ENCODE peak calls at places on chromosome 11, in seven cellular contexts. One of them, this sample, is unnamed.

GRCh38 chr11:118953265-118953664 is 2.8 kb upstream of the UPK2 start:
- DNase-seq in T follicular helper cell: no peak
- DNase-seq in Karpas-422: peak
- DNase-seq in GM10248: no peak
- DNase-seq in ureter: no peak
- DNase-seq in activated naive CD4-positive, alpha-beta T cell treated with anti-CD3 and anti-CD28 coated beads for 36 hours: no peak
- DNase-seq in neuronal stem cell: peak
- DNase-seq in this sample: no peak

GRCh38 chr11:85540635-85541034 is 86.5 kb downstream of the DLG2 start:
- DNase-seq in T follicular helper cell: no peak
- DNase-seq in Karpas-422: no peak
- DNase-seq in GM10248: no peak
- DNase-seq in ureter: no peak
- DNase-seq in activated naive CD4-positive, alpha-beta T cell treated with anti-CD3 and anti-CD28 coated beads for 36 hours: no peak
- DNase-seq in neuronal stem cell: no peak
- DNase-seq in this sample: no peak

GRCh38 chr11:112881461-112881860 is 79.8 kb upstream of the NCAM1 start:
- DNase-seq in T follicular helper cell: no peak
- DNase-seq in Karpas-422: no peak
- DNase-seq in GM10248: no peak
- DNase-seq in ureter: peak
- DNase-seq in activated naive CD4-positive, alpha-beta T cell treated with anti-CD3 and anti-CD28 coated beads for 36 hours: no peak
- DNase-seq in neuronal stem cell: peak
- DNase-seq in this sample: peak

GRCh38 chr11:110691961-110692360 is 20.3 kb downstream of the ARHGAP20 start:
- DNase-seq in T follicular helper cell: no peak
- DNase-seq in Karpas-422: no peak
- DNase-seq in GM10248: no peak
- DNase-seq in ureter: no peak
- DNase-seq in activated naive CD4-positive, alpha-beta T cell treated with anti-CD3 and anti-CD28 coated beads for 36 hours: no peak
- DNase-seq in neuronal stem cell: no peak
- DNase-seq in this sample: no peak

GRCh38 chr11:110092577-110093406 is at the start of gene ZC3H12C:
- DNase-seq in T follicular helper cell: no peak
- DNase-seq in Karpas-422: no peak
- DNase-seq in GM10248: peak
- DNase-seq in ureter: peak
- DNase-seq in activated naive CD4-positive, alpha-beta T cell treated with anti-CD3 and anti-CD28 coated beads for 36 hours: peak
- DNase-seq in neuronal stem cell: peak
- DNase-seq in this sample: peak

GRCh38 chr11:94879006-94879405 is 94.3 kb downstream of the CWC15 start:
- DNase-seq in T follicular helper cell: no peak
- DNase-seq in Karpas-422: no peak
- DNase-seq in GM10248: no peak
- DNase-seq in ureter: no peak
- DNase-seq in activated naive CD4-positive, alpha-beta T cell treated with anti-CD3 and anti-CD28 coated beads for 36 hours: no peak
- DNase-seq in neuronal stem cell: no peak
- DNase-seq in this sample: no peak

GRCh38 chr11:87463486-87464102 is 425.9 kb downstream of the TMEM135 start:
- DNase-seq in T follicular helper cell: no peak
- DNase-seq in Karpas-422: peak
- DNase-seq in GM10248: no peak
- DNase-seq in ureter: no peak
- DNase-seq in activated naive CD4-positive, alpha-beta T cell treated with anti-CD3 and anti-CD28 coated beads for 36 hours: peak
- DNase-seq in neuronal stem cell: peak
- DNase-seq in this sample: no peak

GRCh38 chr11:16335236-16335962 is 20.9 kb downstream of the SOX6 start:
- DNase-seq in T follicular helper cell: no peak
- DNase-seq in Karpas-422: no peak
- DNase-seq in GM10248: no peak
- DNase-seq in ureter: no peak
- DNase-seq in activated naive CD4-positive, alpha-beta T cell treated with anti-CD3 and anti-CD28 coated beads for 36 hours: no peak
- DNase-seq in neuronal stem cell: no peak
- DNase-seq in this sample: no peak

GRCh38 chr11:65014146-65014960 is at the start of gene ARL2:
- DNase-seq in T follicular helper cell: no peak
- DNase-seq in Karpas-422: no peak
- DNase-seq in GM10248: peak
- DNase-seq in ureter: no peak
- DNase-seq in activated naive CD4-positive, alpha-beta T cell treated with anti-CD3 and anti-CD28 coated beads for 36 hours: peak
- DNase-seq in neuronal stem cell: no peak
- DNase-seq in this sample: peak

GRCh38 chr11:58504232-58504631 is 3.7 kb downstream of the OR5B21 start:
- DNase-seq in T follicular helper cell: no peak
- DNase-seq in Karpas-422: no peak
- DNase-seq in GM10248: no peak
- DNase-seq in ureter: no peak
- DNase-seq in activated naive CD4-positive, alpha-beta T cell treated with anti-CD3 and anti-CD28 coated beads for 36 hours: no peak
- DNase-seq in neuronal stem cell: no peak
- DNase-seq in this sample: no peak

GRCh38 chr11:113317297-113317696 is 2.9 kb downstream of the TTC12 start:
- DNase-seq in T follicular helper cell: no peak
- DNase-seq in Karpas-422: no peak
- DNase-seq in GM10248: no peak
- DNase-seq in ureter: no peak
- DNase-seq in activated naive CD4-positive, alpha-beta T cell treated with anti-CD3 and anti-CD28 coated beads for 36 hours: no peak
- DNase-seq in neuronal stem cell: no peak
- DNase-seq in this sample: no peak

GRCh38 chr11:9017773-9018172 is 14.0 kb upstream of the NRIP3 start:
- DNase-seq in T follicular helper cell: no peak
- DNase-seq in Karpas-422: no peak
- DNase-seq in GM10248: peak
- DNase-seq in ureter: peak
- DNase-seq in activated naive CD4-positive, alpha-beta T cell treated with anti-CD3 and anti-CD28 coated beads for 36 hours: no peak
- DNase-seq in neuronal stem cell: no peak
- DNase-seq in this sample: peak

GRCh38 chr11:117300301-117300700 is 9.2 kb downstream of the BACE1-AS start:
- DNase-seq in T follicular helper cell: no peak
- DNase-seq in Karpas-422: no peak
- DNase-seq in GM10248: no peak
- DNase-seq in ureter: peak
- DNase-seq in activated naive CD4-positive, alpha-beta T cell treated with anti-CD3 and anti-CD28 coated beads for 36 hours: no peak
- DNase-seq in neuronal stem cell: peak
- DNase-seq in this sample: peak

GRCh38 chr11:70508231-70508480 is 109.8 kb downstream of the CTTN start:
- DNase-seq in T follicular helper cell: no peak
- DNase-seq in Karpas-422: no peak
- DNase-seq in GM10248: no peak
- DNase-seq in ureter: no peak
- DNase-seq in activated naive CD4-positive, alpha-beta T cell treated with anti-CD3 and anti-CD28 coated beads for 36 hours: no peak
- DNase-seq in neuronal stem cell: no peak
- DNase-seq in this sample: no peak

GRCh38 chr11:2447951-2448650 is 3.3 kb downstream of the KCNQ1 start:
- DNase-seq in T follicular helper cell: no peak
- DNase-seq in Karpas-422: no peak
- DNase-seq in GM10248: no peak
- DNase-seq in ureter: no peak
- DNase-seq in activated naive CD4-positive, alpha-beta T cell treated with anti-CD3 and anti-CD28 coated beads for 36 hours: no peak
- DNase-seq in neuronal stem cell: no peak
- DNase-seq in this sample: peak

GRCh38 chr11:35951659-35952058 is 7.8 kb downstream of the LDLRAD3 start:
- DNase-seq in T follicular helper cell: no peak
- DNase-seq in Karpas-422: no peak
- DNase-seq in GM10248: no peak
- DNase-seq in ureter: no peak
- DNase-seq in activated naive CD4-positive, alpha-beta T cell treated with anti-CD3 and anti-CD28 coated beads for 36 hours: no peak
- DNase-seq in neuronal stem cell: no peak
- DNase-seq in this sample: no peak

GRCh38 chr11:57237204-57237681 is at the start of gene APLNR:
- DNase-seq in T follicular helper cell: no peak
- DNase-seq in Karpas-422: no peak
- DNase-seq in GM10248: no peak
- DNase-seq in ureter: no peak
- DNase-seq in activated naive CD4-positive, alpha-beta T cell treated with anti-CD3 and anti-CD28 coated beads for 36 hours: no peak
- DNase-seq in neuronal stem cell: no peak
- DNase-seq in this sample: no peak

GRCh38 chr11:62755086-62755615 is 1.2 kb upstream of the ZBTB3 start:
- DNase-seq in T follicular helper cell: no peak
- DNase-seq in Karpas-422: no peak
- DNase-seq in GM10248: no peak
- DNase-seq in ureter: no peak
- DNase-seq in activated naive CD4-positive, alpha-beta T cell treated with anti-CD3 and anti-CD28 coated beads for 36 hours: no peak
- DNase-seq in neuronal stem cell: no peak
- DNase-seq in this sample: no peak

GRCh38 chr11:75986966-75987365 is 172.0 kb downstream of the UVRAG start:
- DNase-seq in T follicular helper cell: no peak
- DNase-seq in Karpas-422: no peak
- DNase-seq in GM10248: no peak
- DNase-seq in ureter: no peak
- DNase-seq in activated naive CD4-positive, alpha-beta T cell treated with anti-CD3 and anti-CD28 coated beads for 36 hours: no peak
- DNase-seq in neuronal stem cell: no peak
- DNase-seq in this sample: no peak

GRCh38 chr11:112610996-112611795 is 350.0 kb upstream of the NCAM1 start:
- DNase-seq in T follicular helper cell: no peak
- DNase-seq in Karpas-422: no peak
- DNase-seq in GM10248: no peak
- DNase-seq in ureter: no peak
- DNase-seq in activated naive CD4-positive, alpha-beta T cell treated with anti-CD3 and anti-CD28 coated beads for 36 hours: no peak
- DNase-seq in neuronal stem cell: no peak
- DNase-seq in this sample: no peak

GRCh38 chr11:130431806-130432205 is 3.4 kb upstream of the ADAMTS8 start:
- DNase-seq in T follicular helper cell: no peak
- DNase-seq in Karpas-422: no peak
- DNase-seq in GM10248: no peak
- DNase-seq in ureter: no peak
- DNase-seq in activated naive CD4-positive, alpha-beta T cell treated with anti-CD3 and anti-CD28 coated beads for 36 hours: no peak
- DNase-seq in neuronal stem cell: no peak
- DNase-seq in this sample: no peak